ENCODE peak calls at places on chromosomes 6 and 20, in nine cellular contexts. K is DND-41, X is colonic mucosa, M is IMR-90, Q is H9, C is fibroblast of lung, E is neural progenitor cell, U is endodermal cell, V is HCT116. L is an unnamed sample.

GRCh38 chr6:148508401-148509151 is 165.9 kb downstream of the SASH1 start:
- DNase-seq in C (peak; percentile 87), X (no peak), E (peak; percentile 84), M (peak; percentile 83), U (no peak), V (no peak), K (no peak), Q (no peak), L (no peak)

GRCh38 chr6:168000198-168001036 is 2.9 kb downstream of the KIF25 start:
- DNase-seq in C (no peak), M (no peak), V (no peak), U (no peak), K (no peak), X (no peak), E (no peak), Q (no peak), L (no peak)

GRCh38 chr6:73854998-73855718 is 159.2 kb downstream of the CD109 start:
- DNase-seq in V (peak; percentile 41), M (peak; percentile 73), X (peak; percentile 23), E (peak; percentile 75), U (no peak), Q (no peak), C (peak; percentile 48), K (no peak), L (no peak)

GRCh38 chr6:99967052-99967451 is 27.0 kb downstream of the MCHR2 start:
- DNase-seq in M (no peak), E (no peak), V (no peak), Q (no peak), U (no peak), X (no peak), C (no peak), K (no peak), L (no peak)

GRCh38 chr6:296151-297122 is 4.2 kb downstream of the DUSP22 start:
- DNase-seq in E (no peak), Q (no peak), C (no peak), U (peak; percentile 41), K (peak; percentile 35), V (no peak), M (no peak), X (no peak), L (no peak)

GRCh38 chr20:31962741-31963140 is 5.2 kb upstream of the XKR7 start:
- DNase-seq in E (no peak), K (no peak), M (no peak), C (no peak), Q (no peak), X (no peak), V (no peak), U (no peak), L (no peak)

GRCh38 chr20:31906001-31906400 is 35.6 kb downstream of the TTLL9 start:
- DNase-seq in C (no peak), V (no peak), M (no peak), E (peak; percentile 32), U (peak; percentile 58), K (no peak), Q (peak; percentile 60), X (no peak), L (no peak)

GRCh38 chr20:61026173-61026572 is 225.9 kb upstream of the CDH4 start:
- DNase-seq in K (no peak), C (no peak), X (no peak), M (no peak), V (no peak), U (no peak), Q (no peak), E (no peak), L (no peak)

GRCh38 chr20:18692453-18692852 is 104.6 kb downstream of the DTD1 start:
- DNase-seq in M (peak; percentile 3), C (no peak), K (no peak), E (no peak), V (no peak), Q (no peak), U (no peak), X (no peak), L (no peak)

GRCh38 chr6:55958790-55959189 is 83.4 kb upstream of the BMP5 start:
- DNase-seq in E (no peak), U (no peak), Q (no peak), K (no peak), V (no peak), X (no peak), C (no peak), M (no peak), L (no peak)

GRCh38 chr20:44990425-44990824 is 24.1 kb downstream of the STK4 start:
- DNase-seq in E (no peak), U (no peak), C (no peak), M (no peak), K (no peak), V (no peak), X (no peak), Q (no peak), L (no peak)

GRCh38 chr6:30260036-30260504 is 46.9 kb upstream of the TRIM26 start:
- DNase-seq in V (no peak), M (no peak), C (no peak), K (no peak), E (no peak), X (no peak), Q (peak; percentile 34), U (peak; percentile 68), L (peak; percentile 70)

DNA sequence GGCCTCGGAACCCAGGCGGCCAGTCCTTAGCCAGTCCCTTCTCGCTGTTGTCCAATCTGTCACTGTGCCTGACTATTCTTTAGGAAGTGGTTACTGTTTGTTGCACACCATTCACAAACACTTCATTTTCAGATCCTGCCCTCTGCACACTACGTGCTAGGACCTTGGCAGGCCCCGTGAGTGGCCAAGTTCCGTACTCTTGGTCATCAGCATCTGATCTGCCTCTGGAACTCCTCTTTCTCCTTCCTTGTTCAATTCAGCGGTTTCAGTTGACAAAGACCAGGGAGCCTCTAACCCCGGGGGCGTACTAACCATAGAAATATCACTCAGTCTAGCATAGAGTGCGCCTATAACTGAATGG is 137.3 kb downstream of the LY86 start:
- DNase-seq in U (no peak), V (no peak), E (no peak), Q (no peak), K (no peak), C (no peak), M (no peak), X (no peak), L (no peak)
- H3K9ac ChIP-seq in U (no peak overlapping the region), V (no peak overlapping the region), E (no peak overlapping the region), Q (no peak overlapping the region), K (no peak overlapping the region), C (no peak overlapping the region), M (no peak overlapping the region), X (peak overlapping the region; percentile 89), L (no peak overlapping the region)

GRCh38 chr6:25637946-25638345 is 14.1 kb upstream of the SCGN start:
- DNase-seq in U (peak; percentile 89), V (no peak), X (no peak), M (no peak), E (peak; percentile 26), Q (peak; percentile 71), C (no peak), K (no peak), L (no peak)
- TF ChIP-seq CTCF in U (peak; percentile 72), V (peak; percentile 23), X (no peak), M (no peak), E (no peak), Q (peak; percentile 56), C (no peak), K (no peak), L (no peak)

DNA sequence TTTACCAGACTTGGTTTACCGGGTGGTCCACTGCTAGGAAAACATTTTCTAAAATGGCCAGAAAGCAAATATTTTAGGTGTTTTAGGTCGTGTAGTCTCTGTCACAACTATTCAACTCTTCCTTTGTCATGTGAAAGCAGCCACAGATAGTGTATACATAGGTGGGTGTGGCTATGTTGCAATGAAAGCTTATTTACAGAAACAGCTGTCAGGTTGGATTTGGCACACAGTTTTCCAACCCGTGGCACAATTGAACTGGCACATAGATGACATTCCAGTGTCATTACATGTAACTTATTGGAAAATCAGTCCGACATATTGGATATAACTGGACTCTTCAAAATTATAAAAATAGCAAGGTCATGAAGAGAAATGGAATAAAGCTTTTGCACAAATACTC is 68.9 kb upstream of the KCNQ5 start:
- DNase-seq in E (no peak), C (peak; percentile 49), K (no peak), X (no peak), U (no peak), V (no peak), M (peak; percentile 18), Q (no peak), L (no peak)
- H3K9ac ChIP-seq in E (no peak overlapping the region), C (no peak overlapping the region), K (no peak overlapping the region), X (no peak overlapping the region), U (no peak overlapping the region), V (no peak overlapping the region), M (no peak overlapping the region), Q (no peak overlapping the region), L (no peak overlapping the region)

GRCh38 chr6:141354191-141354950 is 778.4 kb upstream of the GJE1 start:
- DNase-seq in X (no peak), Q (peak; percentile 27), M (no peak), K (no peak), U (no peak), V (peak; percentile 3), C (no peak), E (no peak), L (no peak)
- TF ChIP-seq CTCF in X (no peak), Q (peak; percentile 51), M (no peak), K (no peak), U (peak; percentile 57), V (peak; percentile 36), C (no peak), E (peak; percentile 20), L (peak; percentile 7)

GRCh38 chr20:38965264-38965663 is 3.1 kb downstream of the DHX35 start:
- DNase-seq in X (no peak), Q (no peak), E (no peak), M (no peak), U (no peak), C (no peak), V (no peak), K (no peak), L (no peak)

GRCh38 chr20:38963745-38964144 is 1.6 kb downstream of the DHX35 start:
- DNase-seq in X (no peak), Q (no peak), E (no peak), V (no peak), K (no peak), U (no peak), M (no peak), C (no peak), L (no peak)

GRCh38 chr20:38962044-38962897 is at the start of gene DHX35:
- DNase-seq in C (peak; percentile 91), X (peak; percentile 98), E (peak; percentile 99), Q (peak; percentile 97), K (peak; percentile 99), U (peak; percentile 98), V (peak; percentile 91), M (peak; percentile 94), L (peak; percentile 100)

GRCh38 chr20:38961530-38962043 is 557 bp upstream of the DHX35 start:
- DNase-seq in C (no peak), M (no peak), U (no peak), Q (no peak), X (no peak), K (peak; percentile 53), E (peak; percentile 15), V (no peak), L (no peak)

DNA sequence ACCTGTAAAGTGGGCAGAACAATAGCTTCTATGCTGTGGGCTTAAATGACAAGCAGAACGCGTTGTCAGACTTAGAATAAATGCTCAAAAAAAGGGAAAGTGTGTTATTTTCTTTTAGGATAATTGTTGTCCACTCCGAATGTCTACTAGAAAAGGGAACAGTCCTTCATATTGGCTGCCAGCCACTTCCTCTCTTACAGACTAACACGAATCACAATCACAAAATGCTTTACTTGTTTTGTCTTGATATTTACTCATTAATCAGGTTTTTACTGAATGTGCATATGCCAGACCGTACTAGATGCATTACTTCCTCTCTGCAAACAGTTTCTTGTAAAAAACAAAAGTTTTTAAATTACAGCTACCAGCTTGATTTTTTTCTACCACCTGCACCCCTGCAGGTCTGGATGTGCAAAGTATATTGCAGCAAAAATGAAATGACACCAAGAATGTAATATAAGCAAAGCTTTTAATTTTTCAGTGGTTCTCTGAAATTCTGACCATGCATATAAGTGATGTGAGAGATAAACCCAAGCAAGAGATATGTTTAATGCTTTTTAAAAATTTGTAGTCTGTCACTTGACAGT is 847 bp downstream of the DHX35 start:
- DNase-seq in M (no peak), V (no peak), E (no peak), U (no peak), K (no peak), X (no peak), C (no peak), Q (no peak), L (no peak)
- H3K9ac ChIP-seq in M (peak overlapping the region; percentile 94), V (peak overlapping the region; percentile 95), E (peak overlapping the region; percentile 90), U (peak overlapping the region; percentile 95), K (peak overlapping the region; percentile 77), X (peak overlapping the region; percentile 89), C (peak overlapping the region; percentile 93), Q (peak overlapping the region; percentile 97), L (peak overlapping the region; percentile 90)

L was measured in kidney.